ENCODE peak calls at places on chromosomes 4 and X, in four cellular contexts. J is brain microvascular endothelial cell, T is heart left ventricle, E is foreskin fibroblast. C is an unnamed sample.

GRCh38 chrX:50211510-50211909 is 6.9 kb downstream of the CCNB3 start:
- DNase-seq in E (no peak), J (peak), T (no peak), C (no peak)

GRCh38 chr4:26174033-26174432 is 146.8 kb upstream of the RBPJ start:
- DNase-seq in T (no peak), J (no peak), E (no peak), C (no peak)

GRCh38 chr4:176762661-176763308 is 29.9 kb downstream of the VEGFC start:
- DNase-seq in T (no peak), E (no peak), J (no peak), C (no peak)

GRCh38 chrX:155662297-155662696 is 49.5 kb upstream of the TMLHE start:
- DNase-seq in J (no peak), E (no peak), T (no peak), C (no peak)

GRCh38 chr4:56666279-56666678 is 14.8 kb downstream of the HOPX start:
- DNase-seq in J (no peak), T (no peak), E (peak), C (no peak)

GRCh38 chr4:101337688-101338087 is 9.6 kb downstream of the PPP3CA start:
- DNase-seq in J (peak), E (peak), T (no peak), C (no peak)

GRCh38 chr4:71941001-71941400 is 90.8 kb upstream of the NPFFR2 start:
- DNase-seq in E (no peak), J (peak), T (no peak), C (no peak)

GRCh38 chr4:48337726-48338125 is 3.6 kb upstream of the SLAIN2 start:
- DNase-seq in T (no peak), E (no peak), J (no peak), C (no peak)

GRCh38 chrX:15143050-15143824 is 126.6 kb downstream of the ASB9 start:
- DNase-seq in E (peak), J (peak), T (peak), C (peak)

GRCh38 chrX:125203737-125204578 is 115.7 kb upstream of the TEX13C start:
- DNase-seq in J (no peak), E (no peak), T (peak), C (peak)

GRCh38 chrX:125203379-125203736 is 116.3 kb upstream of the TEX13C start:
- DNase-seq in T (no peak), J (no peak), E (no peak), C (no peak)

GRCh38 chrX:125202486-125203378 is 116.9 kb upstream of the TEX13C start:
- DNase-seq in T (no peak), J (no peak), E (no peak), C (no peak)

GRCh38 chrX:125205918-125206665 is 113.6 kb upstream of the TEX13C start:
- DNase-seq in E (no peak), J (no peak), T (no peak), C (no peak)

DNA sequence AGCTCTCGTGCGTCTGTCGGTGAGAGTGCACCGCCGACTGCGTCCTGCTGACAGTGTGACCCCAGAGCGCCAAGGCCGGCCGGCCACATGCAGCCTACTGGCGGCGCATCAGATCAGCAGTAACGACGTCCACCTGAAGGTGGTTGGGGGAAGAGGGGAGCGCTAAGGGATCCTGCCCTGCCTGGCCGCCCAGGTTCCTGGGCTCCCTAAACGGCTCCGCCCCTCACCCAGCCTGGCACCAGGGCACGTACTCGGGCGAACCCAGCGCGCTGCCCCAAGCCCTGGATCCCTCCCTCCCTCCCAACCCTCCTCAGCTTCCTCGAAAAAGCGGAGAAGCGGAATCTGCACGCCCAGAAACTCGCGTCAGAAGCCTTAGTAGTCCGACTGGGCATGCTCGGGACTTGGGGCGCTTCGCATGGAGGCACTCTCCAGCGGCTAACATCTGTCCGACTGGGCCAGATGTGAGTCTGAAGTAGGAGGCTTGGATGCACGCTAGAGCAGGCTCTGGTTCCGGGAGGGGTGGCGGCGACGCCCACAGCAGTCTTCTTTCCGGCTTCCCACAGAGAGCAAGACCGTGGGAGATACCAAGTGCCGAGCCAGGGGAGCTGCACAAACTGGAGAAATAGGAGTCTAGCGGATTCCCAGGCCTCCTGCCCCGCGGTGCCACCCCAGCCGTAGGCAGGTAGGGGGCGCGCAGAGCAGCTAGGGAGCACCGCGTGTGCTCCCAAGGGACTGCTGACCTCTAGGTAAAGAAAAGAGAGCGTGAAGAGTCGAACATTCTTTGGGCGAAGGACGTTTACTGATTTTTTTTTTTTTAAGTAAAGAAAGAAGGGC is 114.4 kb upstream of the TEX13C start:
- DNase-seq in E (peak), T (peak), J (peak), C (no peak)
- H3K4me3 ChIP-seq in E (no peak), T (peak), J (peak), C (peak)

GRCh38 chrX:149903889-149904748 is 23.1 kb downstream of the MAGEA8 start:
- DNase-seq in J (peak), E (peak), T (no peak), C (no peak)
- TF ChIP-seq CTCF in J (peak), E (peak), T (no peak), C (peak)

GRCh38 chr4:114597410-114598115 is 1.0 kb upstream of the UGT8 start:
- DNase-seq in T (no peak), J (no peak), E (no peak), C (no peak)

GRCh38 chr4:114600066-114600552 is 1.5 kb downstream of the UGT8 start:
- DNase-seq in J (no peak), E (no peak), T (no peak), C (no peak)

GRCh38 chr4:114600672-114601071 is 2.1 kb downstream of the UGT8 start:
- DNase-seq in T (no peak), E (no peak), J (no peak), C (no peak)

GRCh38 chr4:114598191-114599121 is at the start of gene UGT8:
- DNase-seq in E (peak), T (no peak), J (no peak), C (no peak)

DNA sequence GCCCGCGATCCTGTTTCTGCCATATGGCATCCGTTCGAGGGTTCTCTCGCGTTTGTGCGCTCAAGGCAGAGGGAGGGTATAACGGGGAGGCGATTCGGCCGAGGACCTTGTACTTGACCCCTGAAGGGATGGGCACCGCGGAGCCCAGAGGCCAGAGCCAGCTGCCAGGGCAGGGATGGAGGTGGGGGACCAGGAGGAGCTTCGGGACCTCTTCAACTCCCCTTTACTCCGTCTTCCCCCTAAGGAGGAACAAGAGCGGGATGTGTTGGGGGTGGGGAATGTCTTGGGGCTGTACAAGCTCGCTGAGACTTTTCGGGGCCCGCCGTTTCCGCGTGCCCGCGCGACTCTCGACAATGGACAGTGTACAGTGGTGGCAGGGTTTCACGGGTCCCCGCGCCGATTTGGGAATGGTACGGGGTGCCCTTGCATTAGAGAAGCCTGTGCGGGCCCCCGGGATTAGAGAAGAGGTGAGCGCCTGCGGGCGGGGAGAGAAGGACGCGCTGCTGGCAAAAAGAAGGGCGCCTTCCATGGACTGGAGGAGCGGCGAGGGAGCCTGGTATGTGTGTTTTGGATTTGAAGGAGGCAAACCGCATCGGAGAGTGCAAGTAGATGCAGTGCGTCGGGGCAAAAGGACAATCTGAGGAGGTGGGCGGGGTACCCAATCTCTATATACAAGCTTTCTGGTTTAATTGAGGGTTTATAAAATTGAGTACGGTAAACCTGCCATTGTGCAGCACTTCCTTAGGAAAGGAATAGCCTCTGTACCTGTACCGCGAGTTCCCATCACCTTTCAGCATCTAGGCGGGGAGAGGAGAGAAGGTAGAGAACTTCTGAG is 841 bp downstream of the UGT8 start:
- DNase-seq in J (no peak), T (no peak), E (peak), C (no peak)
- H3K4me3 ChIP-seq in J (peak), T (no peak), E (no peak), C (peak)

GRCh38 chr4:5412296-5412695 is 296.1 kb downstream of the EVC2 start:
- DNase-seq in J (no peak), E (no peak), T (no peak), C (no peak)

GRCh38 chr4:5409237-5409636 is 299.1 kb downstream of the EVC2 start:
- DNase-seq in E (no peak), J (no peak), T (no peak), C (no peak)

DNA sequence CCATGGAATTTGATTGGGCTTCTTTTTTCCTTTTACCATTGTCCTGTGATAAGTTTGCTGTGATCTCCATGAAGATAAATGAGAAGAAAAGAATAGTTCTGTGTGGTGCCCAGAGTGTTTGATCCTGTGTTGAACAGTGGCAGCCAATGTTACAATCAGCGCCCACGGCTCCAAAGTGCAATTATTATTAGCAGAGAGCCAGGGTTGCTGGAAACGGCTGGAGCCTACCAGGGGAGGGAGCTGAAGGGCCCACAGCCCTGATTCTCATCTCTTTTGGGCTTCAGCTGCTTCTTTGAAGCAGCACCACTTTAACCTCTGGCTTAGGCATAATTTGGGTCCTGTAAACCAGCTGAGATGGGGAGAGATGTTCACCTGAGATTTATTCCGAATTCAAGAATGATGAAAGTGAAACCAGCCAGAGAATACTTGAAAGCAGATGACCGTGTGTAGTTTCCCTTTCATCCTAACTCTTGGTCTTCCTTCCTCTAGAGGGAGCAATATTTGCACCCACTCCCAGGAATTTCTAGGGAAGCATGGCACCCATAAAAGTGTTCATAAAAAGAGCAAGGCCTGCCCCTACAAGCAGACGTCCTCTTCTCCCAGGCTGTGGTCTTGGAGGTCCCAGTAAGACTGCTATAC is 298.3 kb downstream of the EVC2 start:
- DNase-seq in E (no peak), T (no peak), J (no peak), C (no peak)
- TF ChIP-seq CTCF in E (peak), T (no peak), J (peak), C (no peak)

GRCh38 chrX:65673857-65674350 is 6.5 kb downstream of the MSN start:
- DNase-seq in J (no peak), T (no peak), E (no peak), C (no peak)
- H3K4me3 ChIP-seq in J (no peak), T (no peak), E (no peak), C (no peak)

DNA sequence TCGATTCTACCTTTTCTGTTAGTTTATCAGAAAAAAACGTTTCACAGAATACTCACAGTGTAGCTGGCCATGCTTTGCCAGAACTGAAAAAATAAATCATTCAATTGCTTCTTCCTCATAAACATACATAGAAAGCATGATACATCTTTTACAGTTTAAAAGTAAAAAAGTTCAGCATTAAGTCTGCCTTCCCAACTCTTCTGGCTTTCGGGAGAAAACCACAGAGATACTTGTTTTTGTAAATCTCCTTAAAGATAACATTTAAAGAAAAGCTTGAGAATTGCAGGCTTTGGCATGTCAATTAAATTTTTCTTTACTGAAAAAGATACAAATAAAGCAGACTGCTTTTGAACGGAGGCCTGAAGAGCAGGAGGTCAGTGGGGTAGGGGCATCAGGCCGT is 66.8 kb downstream of the SEC24D start:
- DNase-seq in E (no peak), J (no peak), T (no peak), C (no peak)
- TF ChIP-seq CTCF in E (no peak), J (no peak), T (no peak), C (no peak)

GRCh38 chrX:134619838-134620237 is 38.4 kb downstream of the PLAC1 start:
- DNase-seq in J (no peak), T (no peak), E (no peak), C (no peak)

GRCh38 chrX:134623293-134624045 is 34.8 kb downstream of the PLAC1 start:
- DNase-seq in E (no peak), J (no peak), T (no peak), C (no peak)

GRCh38 chrX:134624046-134624430 is 34.2 kb downstream of the PLAC1 start:
- DNase-seq in T (no peak), E (no peak), J (no peak), C (no peak)

GRCh38 chrX:134622813-134623185 is 35.5 kb downstream of the PLAC1 start:
- DNase-seq in E (no peak), J (no peak), T (no peak), C (no peak)

DNA sequence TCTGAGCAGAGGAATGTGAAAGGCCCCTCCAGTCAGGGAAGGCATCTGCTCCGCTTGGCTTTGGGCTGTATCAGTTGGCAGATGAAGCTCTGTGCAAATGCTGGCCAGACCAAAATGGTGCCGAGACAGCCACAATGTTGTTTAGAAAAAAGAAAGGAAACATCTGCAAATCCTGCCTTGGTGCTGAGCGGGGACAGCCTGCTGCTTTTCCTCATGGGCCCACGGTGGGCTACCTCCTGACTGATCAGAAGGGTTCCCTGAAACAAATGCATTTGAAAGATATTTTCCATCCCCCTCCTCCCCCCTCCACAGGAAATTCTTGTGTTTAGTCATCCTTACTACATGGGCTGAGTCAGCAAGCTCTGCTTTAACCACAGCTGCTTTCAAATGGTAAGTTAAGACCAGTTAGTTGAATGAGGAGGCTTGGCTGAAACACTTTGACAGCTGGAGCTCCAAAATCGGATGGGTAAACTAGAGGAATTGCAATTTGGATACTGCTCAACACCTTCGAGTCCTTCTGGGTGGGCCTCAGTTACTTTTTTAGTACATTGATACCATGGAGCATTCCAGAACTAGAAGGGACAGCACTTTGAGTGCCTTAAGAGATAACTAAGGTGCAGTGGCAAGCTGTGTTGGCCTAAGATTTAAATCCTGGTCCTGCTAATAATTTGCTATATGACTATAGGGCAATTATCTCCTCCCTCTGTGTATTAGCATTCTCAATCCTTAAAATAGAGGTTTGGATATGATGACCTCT is 36.0 kb downstream of the PLAC1 start:
- DNase-seq in E (peak), J (peak), T (no peak), C (peak)
- H3K4me3 ChIP-seq in E (no peak), J (no peak), T (no peak), C (no peak)